ENCODE peak calls at places on chromosomes 11 and 22, in five cellular contexts. C is psoas muscle, S is hypothalamus, W is DMS 273 treated with DMSO at 0.1 percent for 48 hours, Z is SW 1271. T is an unnamed sample.

GRCh38 chr22:39647836-39648500 is 77.4 kb downstream of the CACNA1I start:
- DNase-seq in S (no peak), Z (no peak), W (no peak), C (peak), T (peak)

GRCh38 chr11:8759634-8760033 is 77.0 kb downstream of the RPL27A start:
- DNase-seq in S (no peak), C (peak), W (no peak), Z (no peak), T (no peak)

GRCh38 chr11:73147771-73148681 is 5.9 kb upstream of the FCHSD2 start:
- DNase-seq in S (no peak), C (peak), Z (no peak), W (peak), T (peak)

GRCh38 chr11:122981388-122982264 is at the start of gene BSX:
- DNase-seq in W (no peak), C (peak), Z (no peak), S (no peak), T (peak)

GRCh38 chr11:67642148-67642475 is 2.5 kb upstream of the TBX10 start:
- DNase-seq in W (no peak), Z (no peak), C (no peak), S (no peak), T (peak)

GRCh38 chr22:41285441-41285819 is 557 bp downstream of the RANGAP1 start:
- DNase-seq in Z (peak), S (no peak), C (peak), W (no peak), T (peak)

GRCh38 chr11:17014774-17015638 is 792 bp upstream of the PLEKHA7 start:
- DNase-seq in C (no peak), Z (no peak), S (no peak), W (no peak), T (no peak)

GRCh38 chr11:17550455-17551346 is 3.6 kb downstream of the OTOG start:
- DNase-seq in C (no peak), W (no peak), S (no peak), Z (no peak), T (no peak)

GRCh38 chr11:73800407-73800806 is 12.7 kb downstream of the MRPL48 start:
- DNase-seq in Z (no peak), S (no peak), W (no peak), C (no peak), T (peak)

GRCh38 chr11:15430381-15430780 is 315.7 kb downstream of the INSC start:
- DNase-seq in W (no peak), Z (no peak), S (no peak), C (no peak), T (no peak)

GRCh38 chr11:111540114-111540920 is at the start of gene LAYN:
- DNase-seq in Z (no peak), W (no peak), C (peak), S (no peak), T (peak)

GRCh38 chr11:61477126-61477525 is 31.4 kb upstream of the LRRC10B start:
- DNase-seq in Z (no peak), C (no peak), W (no peak), S (no peak), T (no peak)

GRCh38 chr22:35754761-35755160 is 37.1 kb downstream of the APOL5 start:
- DNase-seq in C (no peak), Z (no peak), W (no peak), S (no peak), T (no peak)

T was measured in posterior cingulate gyrus.